ENCODE peak calls at places on chromosomes 12 and 14, in ten cellular contexts. X is HCT116, Z is SK-N-SH, N is A549, G is WTC11, P is K562, B is GM12878, L is NB4, Y is HepG2, D is H1. Q is an unnamed sample.

GRCh38 chr12:15662303-15662980 is 126.7 kb downstream of the EPS8 start:
- DNase-seq in X (peak; percentile 86), Z (no peak), N (peak; percentile 91), G (no peak), P (no peak), B (no peak), L (no peak), Y (no peak), D (no peak), Q (peak; percentile 61)

GRCh38 chr14:72480465-72481243 is 413.2 kb downstream of the DPF3 start:
- DNase-seq in X (no peak), Z (no peak), N (no peak), G (no peak), P (peak; percentile 43), B (peak; percentile 40), L (peak; percentile 38), Y (no peak), D (no peak), Q (no peak)

GRCh38 chr12:10615532-10615931 is 2.1 kb upstream of the MAGOHB start:
- DNase-seq in X (no peak), Z (no peak), N (peak; percentile 54), G (no peak), P (no peak), B (no peak), L (peak; percentile 7), Y (no peak), D (no peak), Q (no peak)

GRCh38 chr12:102960766-102961487 is 3.5 kb downstream of the ASCL1 start:
- DNase-seq in X (no peak), Z (no peak), N (no peak), G (peak; percentile 40), P (no peak), B (no peak), L (no peak), Y (no peak), D (no peak), Q (no peak)

GRCh38 chr12:101695698-101696097 is 1.7 kb upstream of the CHPT1 start:
- DNase-seq in X (no peak), Z (no peak), N (no peak), G (no peak), P (no peak), B (no peak), L (peak; percentile 35), Y (peak; percentile 61), D (no peak), Q (no peak)

GRCh38 chr14:58639842-58640484 is 2.2 kb downstream of the DACT1 start:
- DNase-seq in X (peak; percentile 62), Z (peak; percentile 78), N (peak; percentile 65), G (peak; percentile 37), P (no peak), B (peak; percentile 36), L (peak; percentile 51), Y (peak; percentile 15), D (no peak), Q (peak; percentile 58)

GRCh38 chr14:47278233-47278842 is 397.1 kb downstream of the MDGA2 start:
- DNase-seq in X (peak; percentile 3), Z (peak; percentile 20), N (peak; percentile 31), G (peak; percentile 72), P (peak; percentile 14), B (no peak), L (peak; percentile 54), Y (peak; percentile 11), D (peak; percentile 54), Q (peak; percentile 64)

GRCh38 chr12:12577786-12578185 is 15.1 kb upstream of the DUSP16 start:
- DNase-seq in X (no peak), Z (no peak), N (no peak), G (no peak), P (no peak), B (no peak), L (no peak), Y (no peak), D (no peak), Q (no peak)

GRCh38 chr14:54818201-54819133 is 84.2 kb downstream of the GCH1 start:
- DNase-seq in X (no peak), Z (peak; percentile 76), N (no peak), G (no peak), P (peak; percentile 23), B (no peak), L (no peak), Y (peak; percentile 18), D (no peak), Q (peak; percentile 20)

GRCh38 chr12:31308116-31308515 is 17.8 kb downstream of the SINHCAF start:
- DNase-seq in X (no peak), Z (no peak), N (no peak), G (no peak), P (no peak), B (no peak), L (no peak), Y (no peak), D (no peak), Q (no peak)

DNA sequence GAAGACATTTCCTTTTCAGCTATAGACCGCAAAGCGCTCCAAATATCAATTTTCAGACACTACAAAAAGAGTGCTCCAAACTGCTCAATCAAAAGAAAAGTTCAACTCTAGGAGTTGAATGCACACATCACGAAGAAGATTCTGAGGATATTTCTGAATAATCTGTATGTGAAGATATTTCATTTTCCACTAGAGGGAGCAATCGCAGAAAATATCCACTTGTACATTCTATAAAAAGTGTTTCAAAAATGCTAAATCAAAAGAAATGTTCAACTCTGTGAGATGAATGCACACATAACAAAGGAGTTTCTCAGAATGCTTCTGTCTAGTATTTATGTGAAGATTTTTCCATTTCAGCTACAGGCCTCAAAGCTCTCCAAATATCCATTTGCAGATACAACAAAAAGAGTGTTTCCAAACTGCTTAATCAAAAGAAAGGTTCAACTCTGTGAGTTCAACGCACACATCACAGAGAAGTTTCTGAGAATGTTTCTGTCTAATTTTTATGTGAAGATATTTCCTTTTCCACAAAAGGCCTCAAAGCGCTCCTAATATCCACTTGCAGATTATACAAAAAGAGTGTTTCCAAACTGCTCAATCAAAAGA is 643.8 kb upstream of the ALG10B start:
- DNase-seq in X (no peak), Z (no peak), N (peak; percentile 9), G (no peak), P (no peak), B (no peak), L (peak; percentile 34), Y (no peak), D (no peak), Q (no peak)
- TF ChIP-seq MAX in X (no peak), Z (no peak), N (no peak), G (no peak), P (no peak), B (no peak), L (no peak), Y (no peak), D (no peak), Q (no peak)

GRCh38 chr12:57454213-57454565 is 918 bp upstream of the INHBE start:
- DNase-seq in X (no peak), Z (no peak), N (no peak), G (no peak), P (no peak), B (no peak), L (no peak), Y (no peak), D (no peak), Q (no peak)

GRCh38 chr12:57456145-57456700 is 1.1 kb downstream of the INHBE start:
- DNase-seq in X (no peak), Z (no peak), N (peak; percentile 81), G (peak; percentile 75), P (peak; percentile 47), B (no peak), L (peak; percentile 72), Y (peak; percentile 77), D (no peak), Q (peak; percentile 44)

GRCh38 chr12:57454566-57455373 is at the start of gene INHBE:
- DNase-seq in X (no peak), Z (no peak), N (peak; percentile 82), G (peak; percentile 96), P (peak; percentile 84), B (no peak), L (peak; percentile 79), Y (peak; percentile 92), D (peak; percentile 84), Q (no peak)

GRCh38 chr12:57456737-57457490 is 1.8 kb downstream of the INHBE start:
- DNase-seq in X (no peak), Z (no peak), N (no peak), G (no peak), P (no peak), B (no peak), L (no peak), Y (no peak), D (no peak), Q (no peak)

GRCh38 chr12:57455374-57456144 is 452 bp downstream of the INHBE start:
- DNase-seq in X (no peak), Z (no peak), N (no peak), G (no peak), P (no peak), B (no peak), L (no peak), Y (no peak), D (no peak), Q (no peak)
- TF ChIP-seq MAX in X (no peak), Z (no peak), N (no peak), G (no peak), P (no peak), B (no peak), L (no peak), Y (no peak), D (no peak), Q (no peak)

DNA sequence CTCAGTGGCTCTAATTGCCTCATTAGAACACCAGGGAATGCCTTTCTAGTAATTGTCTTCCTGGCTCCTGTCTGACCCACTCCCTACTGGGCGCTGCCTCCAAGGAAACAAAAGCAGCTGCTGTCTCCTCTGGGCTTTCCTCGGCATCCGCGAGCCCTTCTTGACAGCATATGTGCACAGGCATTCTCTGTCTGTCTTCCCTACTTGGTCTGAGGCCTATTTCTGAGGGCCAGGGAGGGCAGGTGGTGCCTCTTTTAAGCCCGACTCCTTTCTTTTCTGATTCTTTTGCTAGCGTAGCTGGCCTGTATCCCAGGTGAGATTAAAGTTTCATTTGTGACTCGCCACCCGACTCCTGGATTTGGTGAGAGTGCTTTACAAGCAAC is 186.4 kb upstream of the RMST start:
- DNase-seq in X (no peak), Z (no peak), N (no peak), G (peak; percentile 47), P (no peak), B (no peak), L (no peak), Y (no peak), D (no peak), Q (no peak)
- TF ChIP-seq MAX in X (no peak), Z (no peak), N (no peak), G (no peak), P (no peak), B (no peak), L (no peak), Y (no peak), D (no peak), Q (no peak)

DNA sequence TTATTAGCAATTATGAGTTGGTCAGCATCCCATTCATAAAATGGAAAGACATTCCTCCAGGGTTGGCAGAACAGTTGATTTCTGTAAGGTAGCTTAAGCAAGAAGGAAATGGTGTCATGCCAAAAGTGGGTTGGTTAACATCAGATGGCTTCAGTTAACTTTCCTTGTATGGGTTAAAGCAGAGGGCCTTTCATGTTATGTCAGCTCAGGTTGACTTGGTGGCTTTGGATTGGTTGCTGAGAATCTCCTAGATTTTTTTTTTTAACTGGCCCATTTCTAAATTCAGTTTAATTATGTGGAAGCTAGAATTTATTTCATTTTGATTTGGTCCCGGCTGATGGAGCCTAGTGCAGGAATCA is 87.8 kb downstream of the BBS10 start:
- DNase-seq in X (no peak), Z (no peak), N (no peak), G (no peak), P (no peak), B (no peak), L (no peak), Y (no peak), D (no peak), Q (peak; percentile 48)
- TF ChIP-seq MAX in X (no peak), Z (no peak), N (no peak), G (no peak), P (no peak), B (no peak), L (no peak), Y (no peak), D (no peak), Q (no peak)

Q was measured in endothelial cell of umbilical vein.